ENCODE peak calls at places on chromosomes 1 and 21, in nine cellular contexts. One of them, this sample, is unnamed.

GRCh38 chr1:229059671-229060079 is 211.2 kb upstream of the RAB4A start:
- DNase-seq in activated CD8-positive, alpha-beta T cell treated with anti-CD3 and anti-CD28 coated beads for 36 hours: no peak
- DNase-seq in CD4-positive, alpha-beta T cell: no peak
- DNase-seq in GM12878: no peak
- DNase-seq in lower leg skin: no peak
- DNase-seq in IMR-90: peak
- DNase-seq in fibroblast of mammary gland: peak
- DNase-seq in endothelial cell: peak
- DNase-seq in brain microvascular endothelial cell: peak
- DNase-seq in this sample: peak

GRCh38 chr1:156493749-156494148 is 6.8 kb downstream of the MEF2D start:
- DNase-seq in brain microvascular endothelial cell: no peak
- DNase-seq in lower leg skin: no peak
- DNase-seq in endothelial cell: no peak
- DNase-seq in IMR-90: no peak
- DNase-seq in CD4-positive, alpha-beta T cell: no peak
- DNase-seq in fibroblast of mammary gland: no peak
- DNase-seq in GM12878: no peak
- DNase-seq in activated CD8-positive, alpha-beta T cell treated with anti-CD3 and anti-CD28 coated beads for 36 hours: no peak
- DNase-seq in this sample: no peak

GRCh38 chr1:34929853-34930701 is 627 bp upstream of the DLGAP3 start:
- DNase-seq in lower leg skin: no peak
- DNase-seq in IMR-90: no peak
- DNase-seq in fibroblast of mammary gland: no peak
- DNase-seq in endothelial cell: peak
- DNase-seq in brain microvascular endothelial cell: no peak
- DNase-seq in activated CD8-positive, alpha-beta T cell treated with anti-CD3 and anti-CD28 coated beads for 36 hours: no peak
- DNase-seq in CD4-positive, alpha-beta T cell: no peak
- DNase-seq in GM12878: no peak
- DNase-seq in this sample: no peak

GRCh38 chr1:59707216-59707615 is 107.5 kb upstream of the HOOK1 start:
- DNase-seq in GM12878: no peak
- DNase-seq in fibroblast of mammary gland: peak
- DNase-seq in endothelial cell: no peak
- DNase-seq in IMR-90: peak
- DNase-seq in brain microvascular endothelial cell: peak
- DNase-seq in CD4-positive, alpha-beta T cell: no peak
- DNase-seq in activated CD8-positive, alpha-beta T cell treated with anti-CD3 and anti-CD28 coated beads for 36 hours: no peak
- DNase-seq in lower leg skin: no peak
- DNase-seq in this sample: peak

GRCh38 chr1:217493290-217493689 is 137.6 kb downstream of the GPATCH2 start:
- DNase-seq in brain microvascular endothelial cell: peak
- DNase-seq in activated CD8-positive, alpha-beta T cell treated with anti-CD3 and anti-CD28 coated beads for 36 hours: no peak
- DNase-seq in GM12878: no peak
- DNase-seq in IMR-90: peak
- DNase-seq in endothelial cell: no peak
- DNase-seq in fibroblast of mammary gland: no peak
- DNase-seq in CD4-positive, alpha-beta T cell: no peak
- DNase-seq in lower leg skin: no peak
- DNase-seq in this sample: no peak

GRCh38 chr1:61083014-61083798 is 845 bp downstream of the NFIA start:
- DNase-seq in activated CD8-positive, alpha-beta T cell treated with anti-CD3 and anti-CD28 coated beads for 36 hours: no peak
- DNase-seq in fibroblast of mammary gland: no peak
- DNase-seq in endothelial cell: peak
- DNase-seq in GM12878: no peak
- DNase-seq in brain microvascular endothelial cell: no peak
- DNase-seq in IMR-90: no peak
- DNase-seq in lower leg skin: no peak
- DNase-seq in CD4-positive, alpha-beta T cell: no peak
- DNase-seq in this sample: no peak

GRCh38 chr1:168803696-168804510 is 74.9 kb upstream of the DPT start:
- DNase-seq in endothelial cell: peak
- DNase-seq in GM12878: no peak
- DNase-seq in fibroblast of mammary gland: no peak
- DNase-seq in activated CD8-positive, alpha-beta T cell treated with anti-CD3 and anti-CD28 coated beads for 36 hours: no peak
- DNase-seq in lower leg skin: no peak
- DNase-seq in brain microvascular endothelial cell: no peak
- DNase-seq in IMR-90: no peak
- DNase-seq in CD4-positive, alpha-beta T cell: no peak
- DNase-seq in this sample: no peak

GRCh38 chr1:52400131-52400530 is 4.1 kb downstream of the ORC1 start:
- DNase-seq in brain microvascular endothelial cell: no peak
- DNase-seq in endothelial cell: no peak
- DNase-seq in GM12878: no peak
- DNase-seq in IMR-90: no peak
- DNase-seq in fibroblast of mammary gland: no peak
- DNase-seq in lower leg skin: no peak
- DNase-seq in activated CD8-positive, alpha-beta T cell treated with anti-CD3 and anti-CD28 coated beads for 36 hours: no peak
- DNase-seq in CD4-positive, alpha-beta T cell: no peak
- DNase-seq in this sample: no peak

GRCh38 chr1:223739366-223740057 is 27.2 kb downstream of the CAPN2 start:
- DNase-seq in endothelial cell: no peak
- DNase-seq in fibroblast of mammary gland: no peak
- DNase-seq in activated CD8-positive, alpha-beta T cell treated with anti-CD3 and anti-CD28 coated beads for 36 hours: no peak
- DNase-seq in CD4-positive, alpha-beta T cell: no peak
- DNase-seq in lower leg skin: no peak
- DNase-seq in IMR-90: no peak
- DNase-seq in brain microvascular endothelial cell: peak
- DNase-seq in GM12878: no peak
- DNase-seq in this sample: no peak

GRCh38 chr1:45957684-45958083 is 154.3 kb downstream of the MAST2 start:
- DNase-seq in fibroblast of mammary gland: peak
- DNase-seq in CD4-positive, alpha-beta T cell: no peak
- DNase-seq in GM12878: no peak
- DNase-seq in lower leg skin: no peak
- DNase-seq in IMR-90: no peak
- DNase-seq in activated CD8-positive, alpha-beta T cell treated with anti-CD3 and anti-CD28 coated beads for 36 hours: no peak
- DNase-seq in brain microvascular endothelial cell: no peak
- DNase-seq in endothelial cell: no peak
- DNase-seq in this sample: no peak

GRCh38 chr1:226602186-226603029 is 53.8 kb downstream of the STUM start:
- DNase-seq in GM12878: no peak
- DNase-seq in endothelial cell: no peak
- DNase-seq in fibroblast of mammary gland: peak
- DNase-seq in lower leg skin: peak
- DNase-seq in IMR-90: peak
- DNase-seq in activated CD8-positive, alpha-beta T cell treated with anti-CD3 and anti-CD28 coated beads for 36 hours: no peak
- DNase-seq in brain microvascular endothelial cell: no peak
- DNase-seq in CD4-positive, alpha-beta T cell: no peak
- DNase-seq in this sample: peak

GRCh38 chr1:43858324-43858723 is 75.3 kb upstream of the ARTN start:
- DNase-seq in endothelial cell: no peak
- DNase-seq in lower leg skin: no peak
- DNase-seq in GM12878: no peak
- DNase-seq in IMR-90: peak
- DNase-seq in activated CD8-positive, alpha-beta T cell treated with anti-CD3 and anti-CD28 coated beads for 36 hours: no peak
- DNase-seq in fibroblast of mammary gland: peak
- DNase-seq in brain microvascular endothelial cell: peak
- DNase-seq in CD4-positive, alpha-beta T cell: no peak
- DNase-seq in this sample: peak

GRCh38 chr1:236083650-236084385 is 18.9 kb upstream of the NID1 start:
- DNase-seq in GM12878: no peak
- DNase-seq in lower leg skin: no peak
- DNase-seq in CD4-positive, alpha-beta T cell: no peak
- DNase-seq in activated CD8-positive, alpha-beta T cell treated with anti-CD3 and anti-CD28 coated beads for 36 hours: no peak
- DNase-seq in IMR-90: peak
- DNase-seq in endothelial cell: no peak
- DNase-seq in brain microvascular endothelial cell: peak
- DNase-seq in fibroblast of mammary gland: peak
- DNase-seq in this sample: peak

GRCh38 chr21:45129231-45129923 is 55.0 kb downstream of the ADARB1 start:
- DNase-seq in IMR-90: peak
- DNase-seq in brain microvascular endothelial cell: no peak
- DNase-seq in fibroblast of mammary gland: peak
- DNase-seq in activated CD8-positive, alpha-beta T cell treated with anti-CD3 and anti-CD28 coated beads for 36 hours: no peak
- DNase-seq in lower leg skin: no peak
- DNase-seq in GM12878: no peak
- DNase-seq in endothelial cell: no peak
- DNase-seq in CD4-positive, alpha-beta T cell: no peak
- DNase-seq in this sample: no peak

GRCh38 chr1:207825719-207826556 is 74.1 kb downstream of the CD46 start:
- DNase-seq in IMR-90: peak
- DNase-seq in CD4-positive, alpha-beta T cell: peak
- DNase-seq in endothelial cell: no peak
- DNase-seq in activated CD8-positive, alpha-beta T cell treated with anti-CD3 and anti-CD28 coated beads for 36 hours: peak
- DNase-seq in brain microvascular endothelial cell: peak
- DNase-seq in lower leg skin: peak
- DNase-seq in fibroblast of mammary gland: peak
- DNase-seq in GM12878: peak
- DNase-seq in this sample: peak

GRCh38 chr1:41416552-41417334 is 55.5 kb downstream of the FOXO6 start:
- DNase-seq in lower leg skin: no peak
- DNase-seq in endothelial cell: peak
- DNase-seq in fibroblast of mammary gland: peak
- DNase-seq in activated CD8-positive, alpha-beta T cell treated with anti-CD3 and anti-CD28 coated beads for 36 hours: peak
- DNase-seq in GM12878: peak
- DNase-seq in CD4-positive, alpha-beta T cell: peak
- DNase-seq in IMR-90: peak
- DNase-seq in brain microvascular endothelial cell: peak
- DNase-seq in this sample: peak
- TF ChIP-seq CTCF in lower leg skin: no peak
- TF ChIP-seq CTCF in endothelial cell: peak
- TF ChIP-seq CTCF in fibroblast of mammary gland: peak
- TF ChIP-seq CTCF in activated CD8-positive, alpha-beta T cell treated with anti-CD3 and anti-CD28 coated beads for 36 hours: peak
- TF ChIP-seq CTCF in GM12878: peak
- TF ChIP-seq CTCF in CD4-positive, alpha-beta T cell: peak
- TF ChIP-seq CTCF in IMR-90: peak
- TF ChIP-seq CTCF in brain microvascular endothelial cell: peak
- TF ChIP-seq CTCF in this sample: peak

GRCh38 chr21:36994501-36995189 is 11.9 kb upstream of the RIPPLY3 start:
- DNase-seq in IMR-90: no peak
- DNase-seq in endothelial cell: peak
- DNase-seq in GM12878: no peak
- DNase-seq in brain microvascular endothelial cell: no peak
- DNase-seq in activated CD8-positive, alpha-beta T cell treated with anti-CD3 and anti-CD28 coated beads for 36 hours: peak
- DNase-seq in fibroblast of mammary gland: no peak
- DNase-seq in lower leg skin: no peak
- DNase-seq in CD4-positive, alpha-beta T cell: no peak
- DNase-seq in this sample: peak
- TF ChIP-seq CTCF in IMR-90: peak
- TF ChIP-seq CTCF in endothelial cell: no peak
- TF ChIP-seq CTCF in GM12878: no peak
- TF ChIP-seq CTCF in brain microvascular endothelial cell: no peak
- TF ChIP-seq CTCF in activated CD8-positive, alpha-beta T cell treated with anti-CD3 and anti-CD28 coated beads for 36 hours: no peak
- TF ChIP-seq CTCF in fibroblast of mammary gland: no peak
- TF ChIP-seq CTCF in lower leg skin: no peak
- TF ChIP-seq CTCF in CD4-positive, alpha-beta T cell: no peak
- TF ChIP-seq CTCF in this sample: peak

DNA sequence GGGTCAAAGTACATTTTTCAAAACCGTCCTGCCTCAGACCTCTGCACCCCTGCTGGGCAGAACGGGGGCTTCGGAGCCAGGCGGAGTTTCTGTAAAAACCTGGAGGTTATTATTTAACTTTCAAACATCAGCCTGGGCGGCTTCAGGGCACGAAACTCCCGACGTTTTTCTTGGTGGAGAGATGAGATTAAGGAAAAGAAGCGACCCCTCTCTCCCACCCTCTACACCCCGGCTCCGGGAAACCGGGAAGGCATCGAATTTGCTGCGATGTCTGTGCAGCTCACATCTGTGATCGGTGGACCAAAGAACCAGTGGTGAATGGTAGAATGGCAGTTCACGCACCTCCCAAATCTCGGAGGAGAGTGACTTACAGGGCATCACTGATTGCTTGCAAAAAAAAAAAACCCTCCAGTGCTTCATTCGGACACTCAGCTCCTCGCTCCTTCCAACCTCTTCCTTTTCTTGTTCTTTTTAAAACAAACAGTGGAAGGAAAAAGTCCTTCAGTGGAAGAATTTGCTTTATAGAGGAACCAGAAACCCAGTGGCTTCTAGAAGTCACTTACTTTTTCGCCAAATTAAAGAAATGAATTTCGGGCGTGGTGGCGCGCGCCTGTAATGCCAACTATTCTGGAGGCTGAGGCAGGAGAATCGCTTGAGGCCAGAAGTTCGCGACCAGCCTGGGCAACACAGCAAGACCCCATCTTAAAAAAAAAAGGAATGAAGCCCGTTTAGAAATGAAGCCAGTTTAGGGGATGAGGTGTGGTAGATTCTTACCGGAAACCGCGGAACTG is 875 bp downstream of the PHACTR4 start:
- DNase-seq in lower leg skin: no peak
- DNase-seq in activated CD8-positive, alpha-beta T cell treated with anti-CD3 and anti-CD28 coated beads for 36 hours: peak
- DNase-seq in CD4-positive, alpha-beta T cell: no peak
- DNase-seq in GM12878: no peak
- DNase-seq in fibroblast of mammary gland: peak
- DNase-seq in brain microvascular endothelial cell: peak
- DNase-seq in IMR-90: peak
- DNase-seq in endothelial cell: peak
- DNase-seq in this sample: peak
- TF ChIP-seq CTCF in lower leg skin: no peak
- TF ChIP-seq CTCF in activated CD8-positive, alpha-beta T cell treated with anti-CD3 and anti-CD28 coated beads for 36 hours: peak
- TF ChIP-seq CTCF in CD4-positive, alpha-beta T cell: no peak
- TF ChIP-seq CTCF in GM12878: no peak
- TF ChIP-seq CTCF in fibroblast of mammary gland: no peak
- TF ChIP-seq CTCF in brain microvascular endothelial cell: peak
- TF ChIP-seq CTCF in IMR-90: no peak
- TF ChIP-seq CTCF in endothelial cell: no peak
- TF ChIP-seq CTCF in this sample: peak

GRCh38 chr1:153312569-153313186 is at the start of gene PGLYRP3:
- DNase-seq in IMR-90: no peak
- DNase-seq in lower leg skin: no peak
- DNase-seq in brain microvascular endothelial cell: no peak
- DNase-seq in GM12878: no peak
- DNase-seq in endothelial cell: no peak
- DNase-seq in activated CD8-positive, alpha-beta T cell treated with anti-CD3 and anti-CD28 coated beads for 36 hours: no peak
- DNase-seq in fibroblast of mammary gland: no peak
- DNase-seq in CD4-positive, alpha-beta T cell: no peak
- DNase-seq in this sample: no peak
- TF ChIP-seq CTCF in IMR-90: no peak
- TF ChIP-seq CTCF in lower leg skin: no peak
- TF ChIP-seq CTCF in brain microvascular endothelial cell: no peak
- TF ChIP-seq CTCF in GM12878: peak
- TF ChIP-seq CTCF in endothelial cell: no peak
- TF ChIP-seq CTCF in activated CD8-positive, alpha-beta T cell treated with anti-CD3 and anti-CD28 coated beads for 36 hours: no peak
- TF ChIP-seq CTCF in fibroblast of mammary gland: no peak
- TF ChIP-seq CTCF in CD4-positive, alpha-beta T cell: no peak
- TF ChIP-seq CTCF in this sample: no peak

This sample was measured in fibroblast of lung.